ENCODE peak calls at places on chromosomes 4 and X, in nine cellular contexts. P is foreskin fibroblast, F is A549, Q is GM13977, R is nephron progenitor cell, G is WERI-Rb-1, I is left lung, Y is HepG2, N is fibroblast of lung. C is an unnamed sample.

GRCh38 chr4:188154668-188155423 is 15.6 kb downstream of the TRIML1 start:
- DNase-seq in P (no peak), F (peak; percentile 87), Q (no peak), R (no peak), G (no peak), I (no peak), Y (no peak), N (no peak), C (no peak)

GRCh38 chr4:71487324-71487677 is 148.5 kb downstream of the SLC4A4 start:
- DNase-seq in P (no peak), F (no peak), Q (no peak), R (peak; percentile 4), G (no peak), I (no peak), Y (no peak), N (no peak), C (peak; percentile 6)

GRCh38 chr4:139798456-139798855 is 132.8 kb downstream of the MGST2 start:
- DNase-seq in P (no peak), F (no peak), Q (no peak), R (no peak), G (no peak), I (no peak), Y (no peak), N (peak; percentile 40), C (no peak)

GRCh38 chr4:4866124-4866832 is 6.8 kb downstream of the MSX1 start:
- DNase-seq in P (no peak), F (no peak), Q (peak; percentile 62), R (peak; percentile 54), G (peak; percentile 65), I (no peak), Y (no peak), N (no peak), C (no peak)

GRCh38 chr4:27089186-27089585 is 228.5 kb downstream of the STIM2 start:
- DNase-seq in P (no peak), F (no peak), Q (no peak), R (no peak), G (no peak), I (no peak), Y (no peak), N (no peak), C (no peak)

GRCh38 chrX:124555036-124555595 is 208.8 kb downstream of the SH2D1A start:
- DNase-seq in P (no peak), F (no peak), Q (no peak), R (no peak), G (no peak), I (no peak), Y (no peak), N (peak; percentile 32), C (no peak)

GRCh38 chr4:74958881-74959280 is 26.0 kb downstream of the PARM1 start:
- DNase-seq in P (no peak), F (no peak), Q (no peak), R (no peak), G (no peak), I (no peak), Y (no peak), N (no peak), C (no peak)

GRCh38 chr4:83548151-83548905 is 12.4 kb downstream of the GPAT3 start:
- DNase-seq in P (peak; percentile 92), F (peak; percentile 96), Q (peak; percentile 66), R (no peak), G (no peak), I (peak; percentile 86), Y (peak; percentile 88), N (peak; percentile 96), C (no peak)

GRCh38 chrX:63526863-63527262 is 175.7 kb upstream of the SPIN4 start:
- DNase-seq in P (no peak), F (no peak), Q (no peak), R (no peak), G (no peak), I (no peak), Y (no peak), N (no peak), C (no peak)

GRCh38 chr4:153645183-153645582 is 38.9 kb upstream of the TLR2 start:
- DNase-seq in P (no peak), F (no peak), Q (no peak), R (no peak), G (peak; percentile 20), I (no peak), Y (no peak), N (no peak), C (no peak)

GRCh38 chrX:16785247-16786138 is 773 bp upstream of the TXLNG start:
- DNase-seq in P (no peak), F (no peak), Q (no peak), R (peak; percentile 16), G (peak; percentile 21), I (no peak), Y (no peak), N (no peak), C (no peak)

GRCh38 chr4:65918872-65919271 is 248.6 kb upstream of the EPHA5 start:
- DNase-seq in P (no peak), F (no peak), Q (no peak), R (no peak), G (no peak), I (no peak), Y (no peak), N (peak; percentile 3), C (no peak)

GRCh38 chrX:27746516-27746915 is 61.3 kb upstream of the MAGEB10 start:
- DNase-seq in P (no peak), F (no peak), Q (no peak), R (no peak), G (no peak), I (no peak), Y (no peak), N (no peak), C (no peak)

GRCh38 chr4:101993841-101994221 is 203.3 kb downstream of the BANK1 start:
- DNase-seq in P (no peak), F (no peak), Q (no peak), R (no peak), G (no peak), I (no peak), Y (no peak), N (no peak), C (no peak)

GRCh38 chr4:101994247-101994775 is 203.8 kb downstream of the BANK1 start:
- DNase-seq in P (no peak), F (no peak), Q (no peak), R (no peak), G (no peak), I (no peak), Y (no peak), N (no peak), C (no peak)

GRCh38 chr4:101989551-101989950 is 199.0 kb downstream of the BANK1 start:
- DNase-seq in P (no peak), F (no peak), Q (no peak), R (no peak), G (no peak), I (no peak), Y (no peak), N (peak; percentile 11), C (no peak)

GRCh38 chr4:101987623-101988243 is 197.2 kb downstream of the BANK1 start:
- DNase-seq in P (no peak), F (no peak), Q (no peak), R (no peak), G (no peak), I (no peak), Y (no peak), N (no peak), C (no peak)

GRCh38 chr4:101993002-101993840 is 202.7 kb downstream of the BANK1 start:
- DNase-seq in P (no peak), F (no peak), Q (no peak), R (no peak), G (no peak), I (no peak), Y (no peak), N (no peak), C (no peak)
- TF ChIP-seq CTCF in P (no peak), F (no peak), Q (peak; percentile 15), R (no peak), G (no peak), I (no peak), Y (no peak), N (no peak), C (no peak)

DNA sequence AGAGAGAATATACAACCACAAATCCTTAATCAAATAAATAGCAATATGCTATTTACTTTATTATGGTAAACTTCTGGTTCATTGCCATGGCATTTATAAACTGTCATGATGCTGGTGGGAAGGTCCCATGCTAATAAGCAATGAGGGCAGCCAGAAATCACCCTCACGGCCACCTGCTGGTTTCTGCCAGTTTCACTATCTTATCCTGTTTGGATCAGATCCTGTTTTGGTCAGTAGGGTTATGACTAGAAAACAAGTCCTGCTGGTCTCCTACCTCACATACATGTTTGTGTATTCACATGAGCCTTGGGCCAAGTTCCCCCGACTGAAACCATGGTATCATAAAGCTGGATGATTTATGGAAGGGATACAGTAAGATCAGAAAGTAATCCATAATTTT is 28.1 kb downstream of the XAGE5 start:
- DNase-seq in P (no peak), F (peak; percentile 2), Q (no peak), R (no peak), G (no peak), I (no peak), Y (no peak), N (no peak), C (no peak)
- TF ChIP-seq CTCF in P (no peak), F (no peak), Q (no peak), R (no peak), G (no peak), I (no peak), Y (no peak), N (no peak), C (no peak)

GRCh38 chr4:22091351-22091731 is 142.8 kb upstream of the KCNIP4 start:
- DNase-seq in P (no peak), F (no peak), Q (no peak), R (no peak), G (no peak), I (no peak), Y (no peak), N (no peak), C (no peak)
- TF ChIP-seq CTCF in P (no peak), F (no peak), Q (no peak), R (no peak), G (no peak), I (no peak), Y (no peak), N (no peak), C (peak; percentile 25)

GRCh38 chr4:61501812-61502211 is 301.7 kb downstream of the ADGRL3 start:
- DNase-seq in P (no peak), F (no peak), Q (no peak), R (no peak), G (peak; percentile 23), I (no peak), Y (no peak), N (no peak), C (no peak)

GRCh38 chr4:61505773-61506640 is 305.9 kb downstream of the ADGRL3 start:
- DNase-seq in P (no peak), F (no peak), Q (no peak), R (no peak), G (no peak), I (no peak), Y (no peak), N (no peak), C (no peak)

GRCh38 chr4:61511716-61512488 is 311.8 kb downstream of the ADGRL3 start:
- DNase-seq in P (peak; percentile 14), F (peak; percentile 7), Q (peak; percentile 15), R (no peak), G (no peak), I (no peak), Y (no peak), N (peak; percentile 81), C (no peak)

GRCh38 chr4:61507091-61507490 is 307.0 kb downstream of the ADGRL3 start:
- DNase-seq in P (no peak), F (no peak), Q (no peak), R (no peak), G (no peak), I (no peak), Y (no peak), N (peak; percentile 37), C (no peak)
- TF ChIP-seq CTCF in P (no peak), F (no peak), Q (no peak), R (no peak), G (no peak), I (no peak), Y (no peak), N (no peak), C (no peak)